ENCODE peak calls at places on chromosomes 2 and 18, in six cellular contexts. One of them, this sample, is unnamed.

GRCh38 chr18:62339106-62339988 is 14.2 kb downstream of the TNFRSF11A start:
- DNase-seq in astrocyte of the cerebellum: peak; percentile 41
- DNase-seq in BJ: no peak
- DNase-seq in sigmoid colon: no peak
- DNase-seq in AG04450: peak; percentile 21
- DNase-seq in aorta: peak; percentile 56
- DNase-seq in this sample: no peak

GRCh38 chr2:10918661-10919414 is 7.1 kb downstream of the KCNF1 start:
- DNase-seq in astrocyte of the cerebellum: no peak
- DNase-seq in BJ: no peak
- DNase-seq in sigmoid colon: peak; percentile 54
- DNase-seq in AG04450: no peak
- DNase-seq in aorta: no peak
- DNase-seq in this sample: no peak

GRCh38 chr2:96950391-96951124 is 35.8 kb downstream of the FAM178B start:
- DNase-seq in astrocyte of the cerebellum: no peak
- DNase-seq in BJ: no peak
- DNase-seq in sigmoid colon: peak; percentile 79
- DNase-seq in AG04450: no peak
- DNase-seq in aorta: peak; percentile 24
- DNase-seq in this sample: no peak

GRCh38 chr2:192194866-192195547 is at the start of gene TMEFF2:
- DNase-seq in astrocyte of the cerebellum: peak; percentile 83
- DNase-seq in BJ: no peak
- DNase-seq in sigmoid colon: peak; percentile 74
- DNase-seq in AG04450: peak; percentile 66
- DNase-seq in aorta: peak; percentile 59
- DNase-seq in this sample: peak; percentile 38

GRCh38 chr2:167510071-167510759 is 621.9 kb downstream of the XIRP2 start:
- DNase-seq in astrocyte of the cerebellum: no peak
- DNase-seq in BJ: no peak
- DNase-seq in sigmoid colon: no peak
- DNase-seq in AG04450: no peak
- DNase-seq in aorta: no peak
- DNase-seq in this sample: no peak

GRCh38 chr2:216341151-216341550 is 31.1 kb downstream of the MARCHF4 start:
- DNase-seq in astrocyte of the cerebellum: no peak
- DNase-seq in BJ: no peak
- DNase-seq in sigmoid colon: no peak
- DNase-seq in AG04450: no peak
- DNase-seq in aorta: no peak
- DNase-seq in this sample: no peak

GRCh38 chr2:229610871-229611270 is 103.5 kb downstream of the DNER start:
- DNase-seq in astrocyte of the cerebellum: no peak
- DNase-seq in BJ: no peak
- DNase-seq in sigmoid colon: no peak
- DNase-seq in AG04450: no peak
- DNase-seq in aorta: no peak
- DNase-seq in this sample: no peak

GRCh38 chr2:216344958-216345315 is 27.3 kb downstream of the MARCHF4 start:
- DNase-seq in astrocyte of the cerebellum: peak; percentile 36
- DNase-seq in BJ: peak; percentile 28
- DNase-seq in sigmoid colon: no peak
- DNase-seq in AG04450: no peak
- DNase-seq in aorta: no peak
- DNase-seq in this sample: no peak

GRCh38 chr2:122634261-122634660 is 878.8 kb downstream of the TSN start:
- DNase-seq in astrocyte of the cerebellum: peak; percentile 31
- DNase-seq in BJ: peak; percentile 59
- DNase-seq in sigmoid colon: no peak
- DNase-seq in AG04450: peak; percentile 18
- DNase-seq in aorta: no peak
- DNase-seq in this sample: no peak

GRCh38 chr2:11499081-11499743 is 33.3 kb upstream of the E2F6 start:
- DNase-seq in astrocyte of the cerebellum: no peak
- DNase-seq in BJ: no peak
- DNase-seq in sigmoid colon: no peak
- DNase-seq in AG04450: no peak
- DNase-seq in aorta: no peak
- DNase-seq in this sample: no peak

GRCh38 chr18:49682301-49683190 is 120.7 kb downstream of the LIPG start:
- DNase-seq in astrocyte of the cerebellum: no peak
- DNase-seq in BJ: no peak
- DNase-seq in sigmoid colon: no peak
- DNase-seq in AG04450: no peak
- DNase-seq in aorta: no peak
- DNase-seq in this sample: no peak

GRCh38 chr2:167544602-167545001 is 656.3 kb downstream of the XIRP2 start:
- DNase-seq in astrocyte of the cerebellum: no peak
- DNase-seq in BJ: no peak
- DNase-seq in sigmoid colon: no peak
- DNase-seq in AG04450: no peak
- DNase-seq in aorta: no peak
- DNase-seq in this sample: no peak

GRCh38 chr2:239767016-239767905 is 257.9 kb downstream of the NDUFA10 start:
- DNase-seq in astrocyte of the cerebellum: no peak
- DNase-seq in BJ: no peak
- DNase-seq in sigmoid colon: peak; percentile 51
- DNase-seq in AG04450: no peak
- DNase-seq in aorta: peak; percentile 38
- DNase-seq in this sample: peak; percentile 36

GRCh38 chr18:68847219-68847860 is 49.5 kb downstream of the CCDC102B start:
- DNase-seq in astrocyte of the cerebellum: peak; percentile 34
- DNase-seq in BJ: no peak
- DNase-seq in sigmoid colon: no peak
- DNase-seq in AG04450: peak; percentile 11
- DNase-seq in aorta: no peak
- DNase-seq in this sample: no peak

GRCh38 chr2:189304360-189304759 is 124.8 kb upstream of the COL5A2 start:
- DNase-seq in astrocyte of the cerebellum: no peak
- DNase-seq in BJ: no peak
- DNase-seq in sigmoid colon: no peak
- DNase-seq in AG04450: no peak
- DNase-seq in aorta: no peak
- DNase-seq in this sample: no peak

GRCh38 chr2:215680605-215681598 is 245.0 kb upstream of the FN1 start:
- DNase-seq in astrocyte of the cerebellum: peak; percentile 94
- DNase-seq in BJ: peak; percentile 37
- DNase-seq in sigmoid colon: no peak
- DNase-seq in AG04450: no peak
- DNase-seq in aorta: no peak
- DNase-seq in this sample: peak; percentile 73

GRCh38 chr2:65388051-65388531 is 44.3 kb downstream of the SPRED2 start:
- DNase-seq in astrocyte of the cerebellum: no peak
- DNase-seq in BJ: no peak
- DNase-seq in sigmoid colon: no peak
- DNase-seq in AG04450: no peak
- DNase-seq in aorta: no peak
- DNase-seq in this sample: no peak

GRCh38 chr2:128512664-128513415 is 194.2 kb upstream of the HS6ST1 start:
- DNase-seq in astrocyte of the cerebellum: no peak
- DNase-seq in BJ: no peak
- DNase-seq in sigmoid colon: no peak
- DNase-seq in AG04450: no peak
- DNase-seq in aorta: no peak
- DNase-seq in this sample: no peak

GRCh38 chr2:172698041-172698863 is 37.4 kb upstream of the RAPGEF4 start:
- DNase-seq in astrocyte of the cerebellum: peak; percentile 69
- DNase-seq in BJ: peak; percentile 54
- DNase-seq in sigmoid colon: no peak
- DNase-seq in AG04450: peak; percentile 80
- DNase-seq in aorta: no peak
- DNase-seq in this sample: no peak

GRCh38 chr2:240569523-240569997 is 1.3 kb downstream of the RNPEPL1 start:
- DNase-seq in astrocyte of the cerebellum: no peak
- DNase-seq in BJ: no peak
- DNase-seq in sigmoid colon: no peak
- DNase-seq in AG04450: no peak
- DNase-seq in aorta: no peak
- DNase-seq in this sample: no peak

GRCh38 chr2:200242553-200242952 is 63.9 kb upstream of the SPATS2L start:
- DNase-seq in astrocyte of the cerebellum: no peak
- DNase-seq in BJ: no peak
- DNase-seq in sigmoid colon: no peak
- DNase-seq in AG04450: no peak
- DNase-seq in aorta: no peak
- DNase-seq in this sample: no peak

GRCh38 chr2:169361706-169362345 is 508 bp downstream of the LRP2 start:
- DNase-seq in astrocyte of the cerebellum: no peak
- DNase-seq in BJ: no peak
- DNase-seq in sigmoid colon: no peak
- DNase-seq in AG04450: no peak
- DNase-seq in aorta: no peak
- DNase-seq in this sample: no peak

This sample was measured in NCI-H2107.